ENCODE peak calls at places on chromosomes 1 and 21, in five cellular contexts. One of them, this sample, is unnamed.

GRCh38 chr1:162292422-162292849 is 84.2 kb downstream of the SPATA46 start:
- DNase-seq in skeletal muscle cell: no peak
- DNase-seq in stomach: no peak
- DNase-seq in CD4-positive, alpha-beta memory T cell: no peak
- DNase-seq in CD8-positive, alpha-beta T cell: no peak
- DNase-seq in this sample: no peak

GRCh38 chr1:38003261-38004250 is 1.8 kb downstream of the FHL3 start:
- DNase-seq in stomach: no peak
- DNase-seq in skeletal muscle cell: no peak
- DNase-seq in CD4-positive, alpha-beta memory T cell: no peak
- DNase-seq in CD8-positive, alpha-beta T cell: no peak
- DNase-seq in this sample: peak

GRCh38 chr1:118249641-118250040 is 64.6 kb upstream of the SPAG17 start:
- DNase-seq in stomach: no peak
- DNase-seq in CD8-positive, alpha-beta T cell: no peak
- DNase-seq in skeletal muscle cell: no peak
- DNase-seq in CD4-positive, alpha-beta memory T cell: no peak
- DNase-seq in this sample: no peak

GRCh38 chr1:89169166-89169565 is 6.6 kb downstream of the GBP7 start:
- DNase-seq in CD4-positive, alpha-beta memory T cell: no peak
- DNase-seq in skeletal muscle cell: no peak
- DNase-seq in CD8-positive, alpha-beta T cell: no peak
- DNase-seq in stomach: no peak
- DNase-seq in this sample: no peak

GRCh38 chr1:238492271-238492670 is 601.5 kb upstream of the ZP4 start:
- DNase-seq in CD8-positive, alpha-beta T cell: no peak
- DNase-seq in stomach: no peak
- DNase-seq in skeletal muscle cell: no peak
- DNase-seq in CD4-positive, alpha-beta memory T cell: no peak
- DNase-seq in this sample: no peak

GRCh38 chr21:33132054-33132453 is 62.1 kb downstream of the OLIG1 start:
- DNase-seq in CD4-positive, alpha-beta memory T cell: no peak
- DNase-seq in CD8-positive, alpha-beta T cell: no peak
- DNase-seq in skeletal muscle cell: no peak
- DNase-seq in stomach: no peak
- DNase-seq in this sample: no peak

GRCh38 chr1:32263744-32264143 is 12.7 kb downstream of the LCK start:
- DNase-seq in CD8-positive, alpha-beta T cell: no peak
- DNase-seq in stomach: no peak
- DNase-seq in skeletal muscle cell: no peak
- DNase-seq in CD4-positive, alpha-beta memory T cell: peak
- DNase-seq in this sample: no peak

GRCh38 chr1:203144661-203145060 is 17.1 kb downstream of the ADORA1 start:
- DNase-seq in CD8-positive, alpha-beta T cell: no peak
- DNase-seq in skeletal muscle cell: no peak
- DNase-seq in CD4-positive, alpha-beta memory T cell: no peak
- DNase-seq in stomach: no peak
- DNase-seq in this sample: peak

GRCh38 chr1:245407983-245408382 is 253.2 kb downstream of the KIF26B start:
- DNase-seq in CD4-positive, alpha-beta memory T cell: no peak
- DNase-seq in skeletal muscle cell: no peak
- DNase-seq in CD8-positive, alpha-beta T cell: no peak
- DNase-seq in stomach: no peak
- DNase-seq in this sample: no peak

GRCh38 chr1:245409341-245410195 is 254.8 kb downstream of the KIF26B start:
- DNase-seq in CD8-positive, alpha-beta T cell: no peak
- DNase-seq in CD4-positive, alpha-beta memory T cell: no peak
- DNase-seq in skeletal muscle cell: peak
- DNase-seq in stomach: no peak
- DNase-seq in this sample: no peak

GRCh38 chr1:245416771-245417170 is 262.0 kb downstream of the KIF26B start:
- DNase-seq in stomach: no peak
- DNase-seq in CD8-positive, alpha-beta T cell: no peak
- DNase-seq in skeletal muscle cell: no peak
- DNase-seq in CD4-positive, alpha-beta memory T cell: no peak
- DNase-seq in this sample: no peak

GRCh38 chr1:245411245-245411644 is 256.5 kb downstream of the KIF26B start:
- DNase-seq in CD8-positive, alpha-beta T cell: no peak
- DNase-seq in CD4-positive, alpha-beta memory T cell: no peak
- DNase-seq in stomach: no peak
- DNase-seq in skeletal muscle cell: peak
- DNase-seq in this sample: no peak

GRCh38 chr1:245412301-245412700 is 257.5 kb downstream of the KIF26B start:
- DNase-seq in CD4-positive, alpha-beta memory T cell: no peak
- DNase-seq in CD8-positive, alpha-beta T cell: no peak
- DNase-seq in skeletal muscle cell: no peak
- DNase-seq in stomach: no peak
- DNase-seq in this sample: no peak
- H3K4me3 ChIP-seq in CD4-positive, alpha-beta memory T cell: no peak
- H3K4me3 ChIP-seq in CD8-positive, alpha-beta T cell: no peak
- H3K4me3 ChIP-seq in skeletal muscle cell: no peak
- H3K4me3 ChIP-seq in stomach: no peak
- H3K4me3 ChIP-seq in this sample: no peak

DNA sequence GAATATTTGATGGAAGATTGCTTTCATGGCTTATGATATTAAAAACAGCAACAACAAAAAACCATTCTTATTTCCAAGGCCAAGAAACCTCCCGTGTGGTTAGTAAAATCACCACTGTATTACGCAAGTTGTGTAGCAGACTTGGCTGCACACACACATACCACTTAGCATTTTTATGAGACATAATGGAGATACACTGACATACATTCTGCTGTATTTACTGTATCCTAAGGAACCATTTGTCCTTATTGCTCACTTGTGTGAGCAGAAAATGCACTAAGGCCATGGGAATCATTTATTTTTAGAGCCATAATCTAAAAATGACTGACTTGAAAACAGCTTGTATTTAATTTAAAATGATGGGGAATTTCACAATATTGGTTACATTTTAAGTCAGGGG is 584 bp upstream of the C1orf141 start:
- DNase-seq in CD8-positive, alpha-beta T cell: no peak
- DNase-seq in skeletal muscle cell: peak
- DNase-seq in stomach: no peak
- DNase-seq in CD4-positive, alpha-beta memory T cell: no peak
- DNase-seq in this sample: no peak
- H3K4me3 ChIP-seq in CD8-positive, alpha-beta T cell: peak
- H3K4me3 ChIP-seq in skeletal muscle cell: no peak
- H3K4me3 ChIP-seq in stomach: no peak
- H3K4me3 ChIP-seq in CD4-positive, alpha-beta memory T cell: no peak
- H3K4me3 ChIP-seq in this sample: no peak

GRCh38 chr1:69776555-69776954 is 208.8 kb downstream of the LRRC7 start:
- DNase-seq in CD4-positive, alpha-beta memory T cell: no peak
- DNase-seq in CD8-positive, alpha-beta T cell: no peak
- DNase-seq in skeletal muscle cell: no peak
- DNase-seq in stomach: no peak
- DNase-seq in this sample: no peak

GRCh38 chr1:69777423-69777822 is 209.7 kb downstream of the LRRC7 start:
- DNase-seq in CD4-positive, alpha-beta memory T cell: no peak
- DNase-seq in CD8-positive, alpha-beta T cell: no peak
- DNase-seq in skeletal muscle cell: no peak
- DNase-seq in stomach: no peak
- DNase-seq in this sample: no peak

GRCh38 chr1:69777933-69778332 is 210.2 kb downstream of the LRRC7 start:
- DNase-seq in stomach: no peak
- DNase-seq in CD8-positive, alpha-beta T cell: no peak
- DNase-seq in skeletal muscle cell: no peak
- DNase-seq in CD4-positive, alpha-beta memory T cell: no peak
- DNase-seq in this sample: no peak
- H3K4me3 ChIP-seq in stomach: no peak
- H3K4me3 ChIP-seq in CD8-positive, alpha-beta T cell: no peak
- H3K4me3 ChIP-seq in skeletal muscle cell: no peak
- H3K4me3 ChIP-seq in CD4-positive, alpha-beta memory T cell: no peak
- H3K4me3 ChIP-seq in this sample: no peak

DNA sequence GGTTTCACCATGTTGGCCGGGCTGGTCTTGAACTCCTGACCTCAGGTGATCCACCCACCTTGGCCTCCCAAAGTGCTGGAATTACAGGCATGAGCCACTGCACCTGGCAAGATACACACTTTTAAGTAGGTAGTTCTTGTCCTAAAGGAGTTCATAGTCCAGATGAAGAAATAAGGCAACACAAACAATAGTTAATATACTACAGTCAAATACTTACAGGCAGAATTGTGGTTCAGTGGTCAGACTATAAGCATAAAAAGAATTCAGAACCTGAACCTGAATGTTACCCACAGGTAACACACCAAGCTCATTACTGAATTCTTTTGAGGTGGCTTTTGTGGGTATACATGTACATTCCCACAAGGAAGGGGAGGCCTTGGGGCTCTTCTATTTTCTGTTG is 1.8 kb downstream of the SDHB start:
- DNase-seq in skeletal muscle cell: no peak
- DNase-seq in stomach: no peak
- DNase-seq in CD4-positive, alpha-beta memory T cell: no peak
- DNase-seq in CD8-positive, alpha-beta T cell: no peak
- DNase-seq in this sample: no peak
- H3K4me3 ChIP-seq in skeletal muscle cell: no peak
- H3K4me3 ChIP-seq in stomach: no peak
- H3K4me3 ChIP-seq in CD4-positive, alpha-beta memory T cell: no peak
- H3K4me3 ChIP-seq in CD8-positive, alpha-beta T cell: no peak
- H3K4me3 ChIP-seq in this sample: no peak

GRCh38 chr1:167633258-167633944 is 3.4 kb downstream of the RCSD1 start:
- DNase-seq in CD8-positive, alpha-beta T cell: no peak
- DNase-seq in CD4-positive, alpha-beta memory T cell: no peak
- DNase-seq in stomach: no peak
- DNase-seq in skeletal muscle cell: no peak
- DNase-seq in this sample: no peak
- H3K4me3 ChIP-seq in CD8-positive, alpha-beta T cell: peak
- H3K4me3 ChIP-seq in CD4-positive, alpha-beta memory T cell: peak
- H3K4me3 ChIP-seq in stomach: no peak
- H3K4me3 ChIP-seq in skeletal muscle cell: no peak
- H3K4me3 ChIP-seq in this sample: no peak

GRCh38 chr1:45325816-45326506 is 734 bp upstream of the HPDL start:
- DNase-seq in skeletal muscle cell: no peak
- DNase-seq in CD8-positive, alpha-beta T cell: no peak
- DNase-seq in CD4-positive, alpha-beta memory T cell: no peak
- DNase-seq in stomach: peak
- DNase-seq in this sample: no peak
- H3K4me3 ChIP-seq in skeletal muscle cell: peak
- H3K4me3 ChIP-seq in CD8-positive, alpha-beta T cell: peak
- H3K4me3 ChIP-seq in CD4-positive, alpha-beta memory T cell: no peak
- H3K4me3 ChIP-seq in stomach: peak
- H3K4me3 ChIP-seq in this sample: peak

DNA sequence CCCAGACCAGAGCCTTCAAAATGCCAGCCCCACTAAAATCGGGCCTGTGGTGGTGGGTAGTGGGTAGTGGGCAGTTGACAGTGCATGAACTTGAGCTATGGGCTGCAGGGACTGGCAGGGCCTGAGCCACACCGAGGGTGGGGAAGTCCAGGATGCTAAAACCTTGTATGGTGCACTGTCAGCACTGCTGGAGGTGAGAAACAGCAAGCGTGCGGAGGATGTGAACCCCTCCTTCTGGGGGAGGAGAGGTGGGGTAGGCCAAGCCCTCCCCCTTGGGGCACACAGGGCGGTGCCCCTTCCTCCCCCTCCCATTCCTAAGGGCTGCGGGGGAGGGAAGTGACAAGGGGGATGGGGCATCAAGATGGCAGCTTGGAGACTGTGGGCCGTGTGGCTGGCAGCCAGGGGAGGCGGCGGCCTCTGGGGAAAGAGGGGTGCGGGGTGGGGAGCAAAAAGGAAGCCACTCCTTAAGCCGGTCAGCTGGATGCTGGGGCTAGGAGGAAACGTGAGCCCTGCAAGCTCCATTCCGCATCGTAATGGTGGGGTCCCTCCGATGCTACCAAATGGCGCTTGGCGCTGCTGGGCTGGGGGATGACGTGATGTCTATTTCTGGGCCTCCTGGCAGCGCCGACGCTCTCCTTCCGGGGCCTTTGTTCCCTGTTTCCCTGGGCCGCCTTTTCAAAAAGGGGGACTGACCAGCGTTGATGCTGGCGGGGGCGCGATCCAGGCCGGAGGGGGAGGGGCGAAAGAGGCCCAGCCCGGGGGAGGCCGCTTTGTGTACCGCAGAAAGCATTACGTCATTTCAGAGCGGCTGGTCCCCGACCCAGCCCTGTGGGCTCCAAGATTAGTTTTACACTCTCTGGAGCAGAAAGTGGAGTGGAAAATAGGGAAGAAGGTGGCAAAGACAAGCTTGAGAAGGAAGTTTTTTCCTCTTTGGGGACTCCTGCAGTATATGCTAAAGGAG is 794 bp downstream of the SYT11 start:
- DNase-seq in skeletal muscle cell: peak
- DNase-seq in CD8-positive, alpha-beta T cell: peak
- DNase-seq in stomach: peak
- DNase-seq in CD4-positive, alpha-beta memory T cell: peak
- DNase-seq in this sample: peak
- H3K4me3 ChIP-seq in skeletal muscle cell: peak
- H3K4me3 ChIP-seq in CD8-positive, alpha-beta T cell: peak
- H3K4me3 ChIP-seq in stomach: peak
- H3K4me3 ChIP-seq in CD4-positive, alpha-beta memory T cell: peak
- H3K4me3 ChIP-seq in this sample: peak